ENCODE peak calls at places on chromosome 17, in ten cellular contexts. N is dorsolateral prefrontal cortex, A is DND-41, Q is aorta, X is mesendoderm, S is sigmoid colon, V is tibial nerve, H is fibroblast of mammary gland, F is lower lobe of right lung, D is tibial artery. C is an unnamed sample.

GRCh38 chr17:44655983-44656700 is at the start of gene MEIOC:
- DNase-seq in D (no peak), F (no peak), A (no peak), V (no peak), H (peak; percentile 17), S (no peak), N (no peak), X (peak; percentile 83), Q (no peak), C (no peak)

GRCh38 chr17:50546701-50547034 is 306 bp upstream of the SPATA20 start:
- DNase-seq in Q (no peak), S (no peak), V (no peak), H (no peak), D (no peak), A (no peak), F (no peak), N (no peak), X (no peak), C (no peak)

GRCh38 chr17:51997723-51998122 is 160.8 kb downstream of the CA10 start:
- DNase-seq in A (no peak), H (no peak), F (no peak), D (no peak), Q (no peak), N (no peak), X (no peak), V (no peak), S (no peak), C (no peak)

GRCh38 chr17:64423881-64424280 is 25.0 kb upstream of the MILR1 start:
- DNase-seq in F (no peak), X (no peak), S (peak; percentile 28), N (no peak), D (no peak), V (no peak), H (peak; percentile 61), A (no peak), Q (no peak), C (peak; percentile 6)

GRCh38 chr17:44222112-44222869 is 2.8 kb upstream of the UBTF start:
- DNase-seq in F (peak; percentile 84), H (peak; percentile 89), A (no peak), V (peak; percentile 67), S (peak; percentile 95), N (peak; percentile 90), D (peak; percentile 92), Q (peak; percentile 87), X (peak; percentile 90), C (peak; percentile 81)

GRCh38 chr17:17841620-17842025 is 4.8 kb upstream of the SREBF1 start:
- DNase-seq in D (peak; percentile 90), V (no peak), Q (peak; percentile 49), X (peak; percentile 48), F (peak; percentile 86), S (no peak), H (no peak), N (no peak), A (no peak), C (no peak)

GRCh38 chr17:79633937-79634813 is 23.3 kb upstream of the RBFOX3 start:
- DNase-seq in N (peak; percentile 10), A (peak; percentile 1), V (no peak), Q (peak; percentile 27), S (peak; percentile 34), H (no peak), X (no peak), D (peak; percentile 55), F (peak; percentile 19), C (no peak)

GRCh38 chr17:55237268-55237667 is 27.5 kb upstream of the HLF start:
- DNase-seq in S (no peak), Q (no peak), X (no peak), A (no peak), D (no peak), H (peak; percentile 1), F (no peak), V (no peak), N (no peak), C (peak; percentile 10)

GRCh38 chr17:57988301-57989010 is 402 bp upstream of the VEZF1 start:
- DNase-seq in V (peak; percentile 35), Q (peak; percentile 82), X (peak; percentile 77), S (peak; percentile 90), N (peak; percentile 53), H (peak; percentile 60), A (peak; percentile 78), F (peak; percentile 83), D (peak; percentile 82), C (peak; percentile 69)

GRCh38 chr17:57990037-57990436 is 2.0 kb upstream of the VEZF1 start:
- DNase-seq in F (no peak), N (no peak), S (no peak), X (no peak), A (no peak), Q (no peak), H (no peak), D (no peak), V (no peak), C (no peak)

GRCh38 chr17:57986841-57987581 is 1.0 kb downstream of the VEZF1 start:
- DNase-seq in D (peak; percentile 81), S (peak; percentile 84), V (no peak), X (peak; percentile 84), F (peak; percentile 52), A (peak; percentile 56), N (no peak), H (peak; percentile 82), Q (peak; percentile 61), C (peak; percentile 66)

GRCh38 chr17:57987582-57988300 is at the start of gene VEZF1:
- DNase-seq in X (peak; percentile 76), S (peak; percentile 90), V (peak; percentile 42), F (peak; percentile 90), H (peak; percentile 44), D (peak; percentile 87), N (peak; percentile 60), Q (peak; percentile 87), A (peak; percentile 84), C (peak; percentile 69)

GRCh38 chr17:57989011-57989345 is 924 bp upstream of the VEZF1 start:
- DNase-seq in H (peak; percentile 49), Q (no peak), X (no peak), A (no peak), N (no peak), D (peak; percentile 76), F (no peak), S (peak; percentile 61), V (no peak), C (no peak)
- H3K4me3 ChIP-seq in H (peak overlapping the region; percentile 63), Q (peak overlapping the region; percentile 90), X (no peak overlapping the region), A (no peak overlapping the region), N (peak overlapping the region; percentile 91), D (peak overlapping the region; percentile 85), F (peak overlapping the region; percentile 88), S (no peak overlapping the region), V (peak overlapping the region; percentile 92), C (peak overlapping the region; percentile 72)

DNA sequence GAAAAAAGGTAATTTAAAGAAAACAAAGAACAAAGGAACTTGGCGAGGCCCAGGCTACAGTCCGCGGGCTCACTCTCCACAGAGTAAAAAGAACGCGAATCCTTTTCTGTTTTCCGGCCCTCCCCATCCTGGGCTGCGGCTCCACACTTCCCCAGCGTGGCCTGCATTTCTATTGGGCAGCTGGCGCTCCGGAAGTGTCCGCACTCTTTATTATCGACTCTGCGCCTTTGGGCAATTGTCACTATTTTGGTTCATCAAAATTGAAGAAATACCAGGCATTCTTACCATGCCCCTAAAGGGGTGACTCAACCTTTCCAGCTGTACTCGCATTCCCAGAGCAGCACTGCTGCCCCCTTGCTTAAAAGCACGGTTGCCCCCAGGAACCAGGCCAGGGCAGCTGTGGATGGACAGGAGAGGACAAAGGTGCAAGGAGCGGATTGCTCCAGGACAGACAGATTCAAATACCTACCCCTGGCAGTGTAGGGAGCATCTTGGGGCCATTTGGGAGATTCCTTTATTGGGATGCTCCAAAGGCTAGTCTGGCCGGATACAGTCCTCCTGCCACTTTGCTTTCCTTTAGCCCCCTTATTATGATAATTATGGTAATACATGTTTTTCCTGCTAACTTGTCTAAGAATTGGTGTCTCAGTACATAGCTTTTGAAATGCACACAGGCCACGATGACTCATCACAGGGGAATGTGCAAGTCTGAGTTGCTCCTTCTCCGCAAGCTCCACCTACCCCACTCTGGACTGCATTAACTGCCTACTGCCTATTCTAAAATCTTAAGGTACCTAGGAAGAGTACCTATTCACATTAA is 985 bp upstream of the SLFN12 start:
- DNase-seq in V (no peak), Q (peak; percentile 91), D (peak; percentile 76), H (peak; percentile 99), A (peak; percentile 71), S (peak; percentile 93), X (peak; percentile 99), N (no peak), F (peak; percentile 73), C (peak; percentile 99)
- H3K4me3 ChIP-seq in V (peak overlapping the region; percentile 62), Q (peak overlapping the region; percentile 66), D (peak overlapping the region; percentile 59), H (peak overlapping the region; percentile 70), A (no peak overlapping the region), S (peak overlapping the region; percentile 43), X (peak overlapping the region; percentile 4), N (peak overlapping the region; percentile 55), F (peak overlapping the region; percentile 67), C (peak overlapping the region; percentile 90)

GRCh38 chr17:15483416-15483815 is 16.0 kb upstream of the CDRT4 start:
- DNase-seq in Q (no peak), F (no peak), X (no peak), V (no peak), H (no peak), S (no peak), N (no peak), D (no peak), A (no peak), C (no peak)
- H3K4me3 ChIP-seq in Q (no peak overlapping the region), F (no peak overlapping the region), X (no peak overlapping the region), V (no peak overlapping the region), H (no peak overlapping the region), S (no peak overlapping the region), N (no peak overlapping the region), D (no peak overlapping the region), A (no peak overlapping the region), C (no peak overlapping the region)

GRCh38 chr17:68198931-68199836 is 48.7 kb upstream of the AMZ2 start:
- DNase-seq in X (peak; percentile 42), S (no peak), F (no peak), Q (no peak), H (no peak), D (no peak), V (no peak), A (no peak), N (no peak), C (no peak)

GRCh38 chr17:68195667-68196393 is 52.0 kb upstream of the AMZ2 start:
- DNase-seq in D (no peak), Q (no peak), S (no peak), N (no peak), X (peak; percentile 59), A (no peak), F (peak; percentile 54), V (no peak), H (no peak), C (no peak)

GRCh38 chr17:68197091-68197996 is 50.5 kb upstream of the AMZ2 start:
- DNase-seq in N (no peak), A (no peak), F (no peak), Q (no peak), S (no peak), H (no peak), D (no peak), X (peak; percentile 57), V (no peak), C (no peak)

GRCh38 chr17:68197997-68198930 is 49.6 kb upstream of the AMZ2 start:
- DNase-seq in S (no peak), A (no peak), F (no peak), H (no peak), X (peak; percentile 47), V (no peak), Q (no peak), N (no peak), D (no peak), C (no peak)

DNA sequence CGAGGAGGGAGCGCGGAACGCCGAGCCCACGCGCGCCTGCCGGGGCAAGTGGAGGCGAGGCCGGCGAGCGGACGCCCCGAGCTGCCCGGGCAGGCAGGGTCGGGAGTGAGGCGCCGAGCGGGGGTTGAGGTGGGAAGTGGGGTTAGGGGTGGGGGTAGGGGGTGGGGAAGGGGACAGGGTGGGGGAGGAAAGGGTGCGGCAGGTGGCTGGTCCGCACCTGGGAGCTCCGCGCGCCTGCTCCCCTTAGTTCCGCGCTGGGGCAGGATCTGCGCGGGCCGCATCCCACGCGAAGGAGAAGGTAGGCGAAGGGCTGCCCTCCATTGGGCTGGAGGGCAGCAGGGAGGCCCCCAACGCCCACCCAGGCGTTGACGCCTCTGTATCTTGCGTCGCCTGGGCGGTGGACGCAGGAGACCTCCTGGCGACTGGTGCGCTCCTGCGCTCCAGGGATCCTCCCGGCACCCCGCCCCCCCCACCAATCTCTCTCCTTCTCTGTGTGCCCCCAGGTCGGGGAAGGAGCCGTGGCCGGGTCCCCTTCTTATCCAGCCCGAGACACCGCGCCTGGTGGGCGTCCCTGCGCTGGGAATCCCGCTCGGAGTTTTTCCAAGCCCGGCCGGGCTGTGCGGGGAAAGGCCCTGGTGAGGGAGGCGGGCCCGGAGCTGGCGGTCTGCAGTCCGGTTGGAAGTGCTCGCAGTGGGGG is 51.3 kb upstream of the AMZ2 start:
- DNase-seq in H (no peak), S (no peak), V (no peak), X (peak; percentile 14), A (no peak), Q (no peak), N (no peak), F (no peak), D (no peak), C (no peak)
- H3K4me3 ChIP-seq in H (no peak overlapping the region), S (peak overlapping the region; percentile 0), V (peak overlapping the region; percentile 42), X (peak overlapping the region; percentile 23), A (no peak overlapping the region), Q (no peak overlapping the region), N (peak overlapping the region; percentile 51), F (peak overlapping the region; percentile 47), D (peak overlapping the region; percentile 15), C (no peak overlapping the region)